ENCODE peak calls at places on chromosomes 3 and 15, in five cellular contexts. E is AG04450, B is WERI-Rb-1, O is adrenal gland, T is psoas muscle. A is an unnamed sample.

GRCh38 chr3:28317438-28318022 is 31.0 kb upstream of the ZCWPW2 start:
- DNase-seq in O (peak), E (no peak), B (peak), T (no peak), A (peak)

GRCh38 chr3:120302361-120302760 is 17.3 kb upstream of the GPR156 start:
- DNase-seq in B (no peak), O (peak), T (no peak), E (no peak), A (peak)

GRCh38 chr3:123194552-123194951 is 7.2 kb upstream of the SEC22A start:
- DNase-seq in T (no peak), E (no peak), B (peak), O (peak), A (no peak)

GRCh38 chr3:50674349-50675178 is at the start of gene DOCK3:
- DNase-seq in T (peak), E (no peak), B (peak), O (peak), A (peak)

GRCh38 chr3:103794656-103795055 is 1359.8 kb downstream of the ZPLD1 start:
- DNase-seq in E (no peak), B (peak), O (no peak), T (no peak), A (peak)

GRCh38 chr15:46854559-46854958 is 862.7 kb upstream of the SEMA6D start:
- DNase-seq in T (no peak), B (no peak), O (no peak), E (no peak), A (no peak)

GRCh38 chr3:157066335-157067071 is 93.4 kb downstream of the CCNL1 start:
- DNase-seq in O (no peak), E (peak), B (no peak), T (no peak), A (no peak)

GRCh38 chr3:143429628-143430514 is 310.3 kb downstream of the CHST2 start:
- DNase-seq in T (no peak), B (no peak), O (no peak), E (no peak), A (no peak)

GRCh38 chr15:73273181-73274002 is 95.4 kb downstream of the HCN4 start:
- DNase-seq in B (peak), O (peak), E (peak), T (peak), A (peak)

GRCh38 chr3:78604328-78604727 is 1163.5 kb downstream of the ROBO1 start:
- DNase-seq in T (no peak), B (no peak), O (no peak), E (peak), A (no peak)

GRCh38 chr15:62119224-62119925 is 45.7 kb downstream of the C2CD4B start:
- DNase-seq in B (no peak), E (peak), O (no peak), T (no peak), A (peak)

GRCh38 chr3:100159564-100160153 is 45.4 kb upstream of the FILIP1L start:
- DNase-seq in O (no peak), B (no peak), T (no peak), E (peak), A (peak)

GRCh38 chr3:186421946-186422345 is 59.9 kb upstream of the DGKG start:
- DNase-seq in T (no peak), E (no peak), O (no peak), B (no peak), A (no peak)

GRCh38 chr15:77107531-77108355 is 36.8 kb upstream of the TSPAN3 start:
- DNase-seq in E (peak), T (peak), O (peak), B (peak), A (peak)

GRCh38 chr15:88843334-88843733 is 40.1 kb downstream of the ACAN start:
- DNase-seq in O (no peak), T (no peak), E (no peak), B (no peak), A (no peak)

GRCh38 chr3:52291508-52292181 is 4.0 kb downstream of the GLYCTK start:
- DNase-seq in E (no peak), O (peak), T (no peak), B (peak), A (no peak)

GRCh38 chr15:72033711-72034110 is 84.2 kb downstream of the MYO9A start:
- DNase-seq in T (no peak), B (no peak), O (no peak), E (no peak), A (no peak)

GRCh38 chr3:76652524-76652923 is 387.4 kb upstream of the ROBO2 start:
- DNase-seq in O (no peak), B (no peak), T (no peak), E (no peak), A (no peak)

GRCh38 chr3:190424478-190425439 is 24.9 kb downstream of the TMEM207 start:
- DNase-seq in T (peak), O (peak), B (no peak), E (peak), A (peak)

GRCh38 chr3:194308635-194309213 is 42.4 kb downstream of the CPN2 start:
- DNase-seq in O (no peak), B (no peak), T (no peak), E (no peak), A (peak)

GRCh38 chr15:91611924-91612323 is 241.6 kb upstream of the SLCO3A1 start:
- DNase-seq in T (no peak), E (no peak), B (peak), O (no peak), A (no peak)

GRCh38 chr3:39755100-39755499 is 54.3 kb upstream of the MYRIP start:
- DNase-seq in E (no peak), B (no peak), T (no peak), O (no peak), A (no peak)

GRCh38 chr3:27357665-27358258 is 11.4 kb downstream of the NEK10 start:
- DNase-seq in B (peak), T (no peak), E (no peak), O (peak), A (peak)

GRCh38 chr15:33994005-33994615 is 25.8 kb downstream of the CHRM5 start:
- DNase-seq in O (no peak), B (peak), E (no peak), T (no peak), A (peak)

GRCh38 chr3:31041161-31041978 is 146.9 kb upstream of the GADL1 start:
- DNase-seq in B (no peak), O (no peak), T (no peak), E (peak), A (peak)

DNA sequence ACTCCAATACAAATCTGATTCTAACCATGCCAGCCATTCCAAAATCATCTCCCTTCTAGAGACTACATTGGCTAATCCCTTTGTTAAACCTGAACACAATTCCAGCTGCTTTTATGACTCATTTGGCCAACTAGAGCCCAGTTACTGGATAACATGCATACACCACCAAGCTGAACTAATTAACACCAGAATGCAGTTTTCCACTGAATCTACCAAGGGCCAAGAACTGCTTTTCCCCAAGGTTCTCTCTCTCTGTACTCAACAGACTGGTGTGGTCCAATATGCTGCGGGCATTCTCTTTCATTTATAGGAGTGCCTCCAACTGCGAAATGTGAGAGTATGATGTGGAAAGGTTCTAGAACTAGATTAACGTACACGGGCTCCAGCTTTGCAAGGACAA is 1.5 kb downstream of the CHSY1 start:
- DNase-seq in B (no peak), O (no peak), E (no peak), T (no peak), A (peak)
- H3K27ac ChIP-seq in B (no peak), O (peak), E (peak), T (peak), A (peak)

GRCh38 chr15:68149059-68149458 is 56.1 kb downstream of the CALML4 start:
- DNase-seq in T (no peak), O (peak), E (no peak), B (no peak), A (peak)
- H3K27ac ChIP-seq in T (no peak), O (no peak), E (no peak), B (no peak), A (no peak)

GRCh38 chr3:197369545-197369944 is 71.1 kb upstream of the DLG1 start:
- DNase-seq in T (no peak), E (no peak), O (no peak), B (no peak), A (no peak)

GRCh38 chr3:197373096-197373495 is 74.7 kb upstream of the DLG1 start:
- DNase-seq in E (no peak), O (no peak), T (no peak), B (no peak), A (no peak)

GRCh38 chr3:197371521-197372075 is 73.2 kb upstream of the DLG1 start:
- DNase-seq in E (no peak), T (no peak), B (peak), O (no peak), A (peak)

GRCh38 chr3:197374951-197375560 is 76.6 kb upstream of the DLG1 start:
- DNase-seq in B (no peak), E (no peak), O (no peak), T (no peak), A (peak)

GRCh38 chr3:197372076-197372661 is 73.8 kb upstream of the DLG1 start:
- DNase-seq in B (peak), O (no peak), E (peak), T (no peak), A (peak)
- H3K27ac ChIP-seq in B (peak), O (no peak), E (peak), T (no peak), A (no peak)

DNA sequence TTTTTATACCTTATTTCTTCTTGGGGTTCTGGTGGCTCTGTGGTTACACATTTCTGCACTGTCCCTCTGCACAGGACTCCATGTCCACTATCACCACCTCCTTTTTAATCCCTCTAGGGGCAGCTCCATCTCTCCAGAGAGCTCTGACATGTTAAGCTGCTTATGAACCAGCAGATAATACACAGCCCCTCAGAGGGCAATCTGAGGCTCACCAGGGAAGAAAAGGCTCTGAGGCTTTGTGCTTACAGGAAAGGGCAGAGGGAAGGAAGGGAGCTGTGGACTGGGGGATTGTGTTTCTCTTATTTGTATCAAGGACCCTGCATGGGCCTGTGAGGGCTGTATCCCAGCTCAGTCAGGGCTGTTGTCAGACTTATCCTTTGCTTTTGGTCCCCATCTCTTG is 164.5 kb downstream of the EPHB1 start:
- DNase-seq in E (no peak), O (no peak), T (no peak), B (peak), A (no peak)
- H3K27ac ChIP-seq in E (no peak), O (no peak), T (no peak), B (no peak), A (no peak)

GRCh38 chr15:64004059-64004458 is 42.2 kb downstream of the DAPK2 start:
- DNase-seq in B (no peak), E (no peak), O (no peak), T (no peak), A (no peak)
- H3K27ac ChIP-seq in B (no peak), E (no peak), O (no peak), T (peak), A (no peak)

GRCh38 chr3:172302176-172302575 is 146.1 kb downstream of the GHSR start:
- DNase-seq in O (no peak), T (no peak), E (no peak), B (no peak), A (no peak)
- H3K27ac ChIP-seq in O (no peak), T (no peak), E (no peak), B (no peak), A (no peak)

DNA sequence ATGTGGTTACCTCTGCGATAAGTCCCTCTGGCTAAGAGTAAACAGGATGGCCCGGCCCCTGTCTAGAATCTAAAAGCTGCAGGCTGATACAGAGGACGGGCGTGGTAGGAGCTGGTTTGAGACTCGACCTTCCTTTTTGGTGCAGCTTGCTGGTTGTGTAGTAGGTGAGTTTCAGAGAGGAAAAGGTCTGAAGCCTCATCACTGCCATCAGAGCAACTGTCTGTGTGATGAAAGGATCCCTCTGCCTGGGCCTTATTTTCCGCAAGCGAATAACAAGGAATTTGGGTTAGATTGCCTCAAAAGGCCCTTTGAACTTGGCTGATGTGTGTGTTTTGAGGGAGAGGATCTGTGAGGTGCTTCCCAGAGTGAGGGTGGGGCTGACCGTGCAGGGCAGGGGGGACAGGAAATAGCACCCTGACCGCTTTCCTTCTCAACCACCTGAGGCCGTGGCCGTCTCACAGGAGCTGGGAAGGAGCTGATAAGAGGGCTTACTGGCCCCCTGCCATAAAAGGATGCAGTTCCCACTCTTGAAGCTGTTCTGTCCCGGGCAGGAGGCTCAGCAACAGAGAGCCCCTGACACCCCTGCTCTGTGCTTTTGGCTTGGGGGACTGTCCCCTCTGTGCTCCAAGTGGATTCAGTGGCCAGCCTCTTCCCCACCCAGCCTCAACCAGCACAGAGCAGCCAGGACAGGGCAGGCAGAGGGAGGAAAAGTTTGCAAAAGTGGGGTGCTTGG is 45.6 kb upstream of the TFRC start:
- DNase-seq in T (peak), O (no peak), B (no peak), E (no peak), A (no peak)
- H3K27ac ChIP-seq in T (no peak), O (no peak), B (no peak), E (no peak), A (no peak)

A was measured in A673.